ENCODE peak calls at places on chromosomes 2 and 18, in five cellular contexts. D, X, Q, I and O are unnamed samples.

GRCh38 chr2:66665124-66665984 is 230.4 kb downstream of the MEIS1 start:
- DNase-seq in Q (no peak), X (no peak), D (no peak), I (no peak), O (no peak)

GRCh38 chr2:196537311-196537710 is 102.2 kb upstream of the CCDC150 start:
- DNase-seq in D (no peak), I (no peak), X (no peak), Q (no peak), O (no peak)

GRCh38 chr2:12061317-12061716 is 314.9 kb downstream of the LPIN1 start:
- DNase-seq in X (no peak), Q (no peak), D (no peak), I (no peak), O (no peak)

GRCh38 chr18:48627216-48627615 is 88.4 kb downstream of the CTIF start:
- DNase-seq in X (no peak), I (no peak), Q (no peak), D (no peak), O (no peak)

GRCh38 chr2:112301171-112301584 is 25.8 kb downstream of the ZC3H6 start:
- DNase-seq in Q (no peak), X (no peak), I (no peak), D (no peak), O (no peak)

GRCh38 chr2:238669581-238670340 is 178.1 kb upstream of the TWIST2 start:
- DNase-seq in D (no peak), X (no peak), I (no peak), Q (peak; percentile 45), O (no peak)

GRCh38 chr2:150339282-150339681 is 148.2 kb downstream of the RND3 start:
- DNase-seq in I (no peak), Q (no peak), X (no peak), D (no peak), O (no peak)

GRCh38 chr2:235690809-235691450 is 197.1 kb downstream of the AGAP1 start:
- DNase-seq in X (peak; percentile 26), D (no peak), I (no peak), Q (no peak), O (no peak)

GRCh38 chr2:215796160-215796559 is 217.2 kb downstream of the MREG start:
- DNase-seq in X (no peak), I (no peak), D (no peak), Q (peak; percentile 17), O (no peak)

GRCh38 chr2:149819356-149819957 is 231.9 kb upstream of the MMADHC start:
- DNase-seq in D (no peak), I (no peak), X (no peak), Q (no peak), O (no peak)

GRCh38 chr18:79877163-79878091 is 74.0 kb downstream of the SLC66A2 start:
- DNase-seq in I (no peak), Q (no peak), X (peak; percentile 15), D (no peak), O (no peak)

GRCh38 chr2:171146633-171147032 is 14.1 kb downstream of the TLK1 start:
- DNase-seq in I (no peak), D (no peak), X (no peak), Q (no peak), O (no peak)

GRCh38 chr2:158723311-158723838 is 71.7 kb upstream of the DAPL1 start:
- DNase-seq in I (no peak), D (peak; percentile 89), X (no peak), Q (no peak), O (no peak)

GRCh38 chr2:29895296-29895695 is 26.1 kb downstream of the ALK start:
- DNase-seq in D (no peak), I (no peak), X (no peak), Q (no peak), O (no peak)

GRCh38 chr2:198408171-198408570 is 603.8 kb downstream of the PLCL1 start:
- DNase-seq in I (no peak), Q (no peak), D (no peak), X (no peak), O (no peak)

GRCh38 chr2:34316788-34317187 is 717.7 kb upstream of the FAM98A start:
- DNase-seq in D (no peak), I (no peak), X (no peak), Q (no peak), O (no peak)

GRCh38 chr2:30567317-30567716 is 120.3 kb downstream of the LCLAT1 start:
- DNase-seq in Q (no peak), I (no peak), X (no peak), D (no peak), O (no peak)

GRCh38 chr2:225027061-225027762 is 15.1 kb downstream of the DOCK10 start:
- DNase-seq in I (no peak), D (no peak), Q (peak; percentile 37), X (no peak), O (no peak)

GRCh38 chr2:236882931-236883330 is 202.8 kb upstream of the COPS8 start:
- DNase-seq in I (no peak), Q (no peak), X (no peak), D (no peak), O (no peak)

GRCh38 chr2:54669677-54670484 is 53.6 kb upstream of the EML6 start:
- DNase-seq in Q (no peak), I (no peak), D (no peak), X (no peak), O (peak; percentile 61)

GRCh38 chr2:73933194-73933593 is 6.5 kb downstream of the DGUOK start:
- DNase-seq in D (no peak), I (no peak), Q (no peak), X (no peak), O (peak; percentile 35)

GRCh38 chr2:59575191-59575590 is 978.3 kb downstream of the BCL11A start:
- DNase-seq in Q (no peak), I (no peak), D (no peak), X (no peak), O (no peak)

GRCh38 chr18:80108122-80108536 is 933 bp upstream of the ADNP2 start:
- DNase-seq in I (peak; percentile 22), Q (no peak), X (no peak), D (no peak), O (no peak)

GRCh38 chr2:22276696-22277095 is 1108.3 kb upstream of the KLHL29 start:
- DNase-seq in D (no peak), I (no peak), X (no peak), Q (no peak), O (no peak)

GRCh38 chr2:187528042-187528441 is 26.2 kb downstream of the TFPI start:
- DNase-seq in Q (no peak), D (no peak), I (no peak), X (no peak), O (no peak)

GRCh38 chr2:49901202-49901865 is 747.0 kb upstream of the FSHR start:
- DNase-seq in D (no peak), I (no peak), X (no peak), Q (no peak), O (no peak)

GRCh38 chr2:72148391-72148974 is 821 bp upstream of the CYP26B1 start:
- DNase-seq in I (no peak), Q (no peak), X (no peak), D (no peak), O (peak; percentile 10)

GRCh38 chr2:162828545-162828944 is 10.0 kb downstream of the KCNH7 start:
- DNase-seq in I (no peak), X (no peak), Q (no peak), D (peak; percentile 2), O (no peak)

GRCh38 chr2:150485871-150486538 is 1.5 kb downstream of the RND3 start:
- DNase-seq in Q (no peak), I (peak; percentile 25), X (peak; percentile 86), D (peak; percentile 41), O (peak; percentile 67)